ENCODE peak calls at places on chromosomes 2 and 18, in nine cellular contexts. Z, J, U, V, R, C, B, W and D are unnamed samples. For H3K4me1, the result is how much of the 10 kb centered on the place peaks cover.

GRCh38 chr2:40579247-40579646 is 127.4 kb upstream of the SLC8A1 start:
- DNase-seq in J (no peak), U (no peak), R (no peak), W (no peak), Z (no peak), C (no peak), V (no peak), B (no peak), D (no peak)

GRCh38 chr2:158253170-158253569 is 151.5 kb downstream of the UPP2 start:
- DNase-seq in B (no peak), Z (no peak), C (no peak), V (no peak), W (no peak), J (no peak), U (no peak), R (no peak), D (no peak)

GRCh38 chr2:75608684-75609333 is 37.8 kb upstream of the MRPL19 start:
- DNase-seq in C (peak), U (peak), J (peak), V (peak), B (peak), W (peak), R (peak), Z (peak), D (peak)

GRCh38 chr2:31070339-31070738 is 67.9 kb downstream of the GALNT14 start:
- DNase-seq in J (no peak), Z (no peak), B (peak), W (no peak), V (no peak), R (no peak), C (no peak), U (no peak), D (no peak)

GRCh38 chr2:111689899-111690298 is 194.1 kb downstream of the ANAPC1 start:
- DNase-seq in V (no peak), R (no peak), B (no peak), J (no peak), U (no peak), W (no peak), C (no peak), Z (no peak), D (no peak)

GRCh38 chr2:66508358-66509071 is 73.6 kb downstream of the MEIS1 start:
- DNase-seq in J (peak), V (no peak), W (no peak), C (peak), B (no peak), R (no peak), U (no peak), Z (no peak), D (no peak)

GRCh38 chr18:58998421-58999203 is 133.9 kb downstream of the ZNF532 start:
- DNase-seq in Z (no peak), J (no peak), C (no peak), B (peak), U (peak), R (peak), W (peak), V (no peak), D (peak)

GRCh38 chr2:31141513-31141912 is 3.3 kb upstream of the GALNT14 start:
- DNase-seq in C (no peak), W (no peak), V (no peak), B (no peak), J (no peak), U (no peak), R (no peak), Z (no peak), D (no peak)

GRCh38 chr2:224286923-224287322 is 115.0 kb downstream of the FAM124B start:
- DNase-seq in C (peak), V (no peak), U (no peak), J (peak), B (no peak), R (no peak), Z (no peak), W (no peak), D (no peak)

GRCh38 chr2:236404346-236404745 is 140.1 kb upstream of the ASB18 start:
- DNase-seq in J (no peak), U (no peak), B (no peak), W (no peak), Z (no peak), V (no peak), C (no peak), R (no peak), D (no peak)
- H3K4me1 ChIP-seq in J (under half), U (under half), B (under half), W (under half), Z (under half), V (under half), C (under half), R (under half), D (under half)

GRCh38 chr2:101151859-101152194 is 645 bp upstream of the TBC1D8 start:
- DNase-seq in Z (no peak), U (peak), R (no peak), J (peak), B (no peak), C (no peak), W (no peak), V (no peak), D (peak)

GRCh38 chr2:101153077-101153707 is 2.0 kb upstream of the TBC1D8 start:
- DNase-seq in Z (no peak), R (no peak), V (no peak), C (peak), U (no peak), J (no peak), B (no peak), W (no peak), D (no peak)

GRCh38 chr2:101153811-101154210 is 2.6 kb upstream of the TBC1D8 start:
- DNase-seq in B (no peak), Z (no peak), U (no peak), J (no peak), C (no peak), W (no peak), R (no peak), V (no peak), D (no peak)

GRCh38 chr2:101151141-101151858 is at the start of gene TBC1D8:
- DNase-seq in J (peak), C (peak), Z (peak), U (peak), B (peak), R (peak), V (peak), W (peak), D (peak)

DNA sequence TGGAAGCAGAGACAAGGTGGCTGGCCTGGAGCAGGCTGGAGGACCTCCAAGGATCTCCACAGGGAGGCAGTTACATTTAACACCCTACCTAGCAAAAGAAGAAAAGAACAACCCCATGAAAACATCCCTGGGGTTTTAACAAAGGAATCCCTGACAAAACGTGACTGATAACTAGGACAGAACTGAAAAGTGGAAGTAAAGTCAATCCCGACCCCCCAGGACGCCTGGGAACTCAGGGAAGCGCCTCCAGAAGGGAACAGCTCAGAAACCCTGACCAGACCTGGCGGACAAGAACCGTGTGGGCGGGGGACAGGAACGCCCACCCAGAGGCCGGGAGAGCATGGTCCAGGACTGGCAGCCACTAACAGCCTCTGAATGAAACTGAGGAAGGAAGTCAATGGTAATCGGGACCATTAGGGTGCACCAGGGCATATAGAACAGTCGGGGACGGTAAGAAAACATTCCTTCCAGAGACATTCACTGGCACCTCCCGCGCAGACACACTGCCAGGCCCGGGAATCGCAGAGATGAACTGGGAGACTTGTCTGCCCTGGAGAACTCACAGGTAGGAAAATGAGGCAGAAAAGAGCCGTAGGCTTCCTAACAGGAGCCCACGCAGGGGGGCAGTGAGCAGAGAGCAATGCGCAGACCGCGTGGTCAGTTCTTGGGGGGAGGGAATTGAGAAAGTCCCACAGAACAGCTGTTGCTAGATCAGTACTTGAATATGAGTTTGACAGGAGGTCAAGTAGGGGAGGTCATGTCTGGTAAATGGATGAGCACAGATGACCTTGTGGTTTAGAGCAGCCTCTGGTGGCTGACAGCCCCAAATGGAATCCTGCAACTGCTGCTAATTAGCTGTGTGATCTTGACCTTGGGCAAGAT is 1.3 kb upstream of the TBC1D8 start:
- DNase-seq in C (peak), B (peak), W (peak), Z (peak), V (no peak), U (peak), R (peak), J (peak), D (no peak)
- TF ChIP-seq CTCF in C (peak), B (peak), W (peak), Z (peak), V (peak), U (peak), R (peak), J (peak), D (peak)

GRCh38 chr2:8546319-8547283 is 135.3 kb upstream of the ID2 start:
- DNase-seq in C (no peak), W (no peak), Z (no peak), R (peak), V (peak), U (peak), J (no peak), B (peak), D (no peak)

GRCh38 chr2:8547284-8548064 is 134.4 kb upstream of the ID2 start:
- DNase-seq in V (no peak), W (no peak), R (peak), J (no peak), U (peak), C (no peak), Z (no peak), B (no peak), D (no peak)

GRCh38 chr2:8548871-8549221 is 133.0 kb upstream of the ID2 start:
- DNase-seq in J (no peak), B (no peak), Z (no peak), V (no peak), W (no peak), C (no peak), U (peak), R (no peak), D (no peak)

GRCh38 chr2:8549273-8549922 is 132.5 kb upstream of the ID2 start:
- DNase-seq in B (no peak), U (peak), C (no peak), V (no peak), J (no peak), R (peak), Z (no peak), W (no peak), D (no peak)

DNA sequence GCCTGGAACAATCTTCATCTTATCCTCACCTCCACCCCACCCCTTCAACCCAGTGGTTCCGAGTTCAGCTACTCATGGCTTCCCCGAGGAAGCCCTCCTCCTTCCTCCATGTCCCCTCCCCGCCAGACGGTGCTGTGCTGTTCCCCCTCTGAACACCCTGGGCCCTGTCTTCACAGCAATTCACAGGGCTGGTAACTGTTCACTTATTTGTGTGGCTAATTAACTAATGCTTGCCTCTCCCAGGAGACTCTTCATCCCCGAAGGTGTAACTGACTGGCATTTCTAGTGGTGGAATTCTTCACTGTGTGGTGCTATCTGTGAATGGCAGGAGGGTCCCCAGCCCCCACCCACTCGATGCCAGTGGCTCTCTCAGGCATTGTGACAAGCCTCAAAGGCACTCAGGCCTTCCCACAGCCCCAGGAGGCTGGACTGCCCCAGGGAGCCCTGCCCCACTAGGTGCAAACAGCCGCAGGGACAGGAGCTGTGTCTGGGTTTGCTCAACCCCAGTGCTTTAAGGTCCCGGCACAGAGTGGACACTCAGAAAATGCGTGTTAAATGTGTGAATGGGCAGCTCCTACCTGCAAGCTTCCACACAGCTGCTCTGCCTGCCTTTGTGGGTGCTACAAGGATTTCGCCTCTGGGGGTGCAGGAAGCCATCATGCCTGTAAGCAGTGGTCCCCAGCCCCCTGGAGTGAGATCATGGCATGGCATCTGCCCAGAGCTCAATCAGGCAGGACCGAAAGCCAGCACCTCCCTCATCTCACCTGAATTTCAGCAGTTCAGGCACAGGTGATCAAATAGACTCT is 133.6 kb upstream of the ID2 start:
- DNase-seq in J (no peak), B (no peak), R (peak), U (peak), Z (no peak), V (no peak), W (no peak), C (no peak), D (no peak)
- H3K4me1 ChIP-seq in J (under half), B (under half), R (under half), U (under half), Z (under half), V (half or more), W (under half), C (under half), D (under half)

GRCh38 chr2:10460366-10460796 is 12.3 kb upstream of the ODC1 start:
- DNase-seq in Z (no peak), C (no peak), B (no peak), W (no peak), V (peak), R (no peak), U (no peak), J (no peak), D (no peak)
- TF ChIP-seq CTCF in Z (no peak), C (no peak), B (no peak), W (no peak), V (no peak), R (no peak), U (no peak), J (no peak), D (no peak)

GRCh38 chr2:170360546-170361358 is 182.8 kb downstream of the MYO3B start:
- DNase-seq in B (no peak), U (no peak), W (no peak), J (peak), V (no peak), C (no peak), R (no peak), Z (no peak), D (no peak)

GRCh38 chr2:170362313-170362795 is 184.4 kb downstream of the MYO3B start:
- DNase-seq in J (no peak), C (no peak), R (no peak), Z (no peak), U (no peak), B (no peak), V (no peak), W (no peak), D (no peak)

GRCh38 chr2:170359466-170359865 is 181.5 kb downstream of the MYO3B start:
- DNase-seq in R (no peak), J (no peak), C (no peak), U (no peak), V (no peak), W (no peak), B (no peak), Z (no peak), D (no peak)

GRCh38 chr2:170362895-170363582 is 185.1 kb downstream of the MYO3B start:
- DNase-seq in Z (no peak), C (no peak), B (no peak), R (no peak), W (no peak), J (no peak), U (no peak), V (no peak), D (no peak)

DNA sequence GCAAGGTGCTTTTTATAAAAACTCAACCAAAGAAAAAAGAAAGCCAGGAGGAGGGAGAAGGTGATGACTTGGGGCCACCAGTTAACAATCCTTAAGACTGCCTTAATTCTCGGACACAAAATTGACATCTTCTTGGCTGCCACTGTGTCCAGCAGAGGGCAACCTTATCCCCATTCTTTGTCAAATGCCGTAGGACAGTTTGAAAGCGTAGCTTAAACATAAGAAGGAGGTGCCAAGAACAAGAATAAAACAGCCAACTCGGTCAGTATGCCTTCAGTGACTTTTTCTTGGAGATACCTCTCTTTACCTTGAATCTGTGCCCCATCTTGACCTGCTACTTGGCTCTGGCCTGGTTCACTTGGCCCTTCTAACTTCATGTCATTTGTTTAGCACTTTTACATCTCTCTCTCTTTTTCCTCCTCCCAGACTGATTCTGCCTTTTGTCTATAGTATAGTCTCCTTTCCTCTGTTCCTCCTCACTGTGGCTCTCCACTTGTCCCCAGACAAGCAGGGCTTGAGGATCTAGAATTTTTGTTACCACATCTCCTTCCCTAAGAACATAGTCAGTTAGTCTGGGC is 183.5 kb downstream of the MYO3B start:
- DNase-seq in B (no peak), R (no peak), J (peak), V (peak), W (peak), C (peak), U (no peak), Z (peak), D (no peak)
- H3K4me1 ChIP-seq in B (under half), R (under half), J (half or more), V (under half), W (under half), C (under half), U (under half), Z (under half), D (under half)

DNA sequence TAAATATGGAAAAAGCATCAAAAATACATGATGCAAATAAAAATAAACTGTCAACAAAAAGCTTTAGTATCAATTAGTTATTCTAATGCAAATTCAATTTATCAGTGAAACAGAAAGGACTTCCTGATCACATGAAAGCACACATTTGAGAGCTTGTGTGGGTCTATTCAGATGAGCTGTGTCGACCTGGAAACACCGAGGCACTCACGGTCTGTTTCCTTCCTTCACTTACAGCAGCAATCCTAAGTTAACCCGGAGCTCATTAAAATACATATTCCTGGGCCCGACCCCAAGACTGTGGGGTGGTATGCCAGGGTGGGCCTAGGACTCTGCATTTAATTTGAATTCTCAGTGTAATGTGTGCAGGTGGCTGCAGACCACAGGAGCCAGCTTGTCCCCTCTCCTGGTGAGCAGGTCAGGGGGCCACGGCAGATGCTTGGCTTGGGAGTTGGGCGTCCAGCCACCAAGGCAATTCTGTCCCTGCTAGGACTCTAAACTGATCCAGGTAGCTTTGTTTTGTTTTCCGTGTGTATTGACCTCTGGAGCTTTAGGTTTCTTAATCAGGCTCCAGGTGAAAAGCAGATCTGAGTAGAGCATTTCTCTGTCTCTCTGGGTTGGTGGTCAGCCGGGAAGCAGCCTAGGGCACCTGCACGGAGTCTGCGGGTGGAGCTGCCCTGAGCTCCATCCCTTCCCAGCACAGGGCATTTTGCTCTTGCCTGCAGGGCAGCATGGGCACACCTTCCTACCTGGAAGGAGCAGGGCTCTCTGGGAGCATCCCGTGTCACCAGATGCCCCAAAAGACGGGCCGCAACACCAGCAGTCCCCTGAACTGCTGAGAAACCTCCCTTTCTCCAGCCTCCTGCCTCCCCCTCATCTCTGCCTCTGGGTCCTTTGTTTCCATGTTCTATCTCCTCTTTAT is 9.0 kb downstream of the MBP start:
- DNase-seq in C (no peak), B (peak), W (no peak), U (peak), Z (no peak), J (no peak), V (no peak), R (no peak), D (no peak)
- TF ChIP-seq CTCF in C (no peak), B (no peak), W (no peak), U (no peak), Z (no peak), J (no peak), V (no peak), R (no peak), D (no peak)

GRCh38 chr18:79948719-79949411 is 2.6 kb downstream of the SLC66A2 start:
- DNase-seq in R (no peak), B (peak), J (no peak), C (no peak), Z (no peak), V (no peak), U (peak), W (no peak), D (peak)
- H3K4me1 ChIP-seq in R (half or more), B (under half), J (under half), C (under half), Z (under half), V (under half), U (under half), W (half or more), D (half or more)

GRCh38 chr2:241180495-241180894 is 8.0 kb upstream of the ANO7 start:
- DNase-seq in B (no peak), W (no peak), R (no peak), V (no peak), C (peak), Z (no peak), J (peak), U (no peak), D (no peak)
- TF ChIP-seq CTCF in B (no peak), W (no peak), R (no peak), V (no peak), C (peak), Z (no peak), J (peak), U (no peak), D (no peak)